ENCODE peak calls at places on chromosome 11, in seven cellular contexts. F is stimulated activated CD8-positive, alpha-beta memory T cell treated with anti-CD3 and anti-CD28 coated beads, Interleukin-12 subunit alpha, Interleukin-12 subunit beta, amount 100 ng/mL, for 4 hours; T is NCI-H460; H is M059J; Z is SJCRH30; V is endothelial cell; E is glutamatergic neuron. K is an unnamed sample.

GRCh38 chr11:134245434-134245833 is 7.7 kb downstream of the THYN1 start:
- DNase-seq in F (no peak), V (no peak), Z (no peak), T (no peak), E (no peak), H (no peak), K (no peak)

GRCh38 chr11:62444835-62445234 is 26.0 kb downstream of the SCGB1A1 start:
- DNase-seq in Z (no peak), V (no peak), E (no peak), T (no peak), H (no peak), F (no peak), K (no peak)

GRCh38 chr11:130050272-130050671 is 19.4 kb upstream of the APLP2 start:
- DNase-seq in H (peak; percentile 12), Z (peak; percentile 2), F (no peak), E (no peak), V (no peak), T (no peak), K (no peak)

GRCh38 chr11:12773591-12773990 is 99.4 kb downstream of the TEAD1 start:
- DNase-seq in Z (no peak), F (no peak), E (no peak), V (no peak), T (no peak), H (peak; percentile 61), K (no peak)

GRCh38 chr11:33976351-33977199 is 75.0 kb upstream of the CAPRIN1 start:
- DNase-seq in T (no peak), Z (no peak), F (no peak), E (no peak), H (no peak), V (no peak), K (no peak)

GRCh38 chr11:68852628-68853027 is 10.9 kb upstream of the CPT1A start:
- DNase-seq in H (no peak), E (no peak), F (no peak), Z (no peak), T (no peak), V (no peak), K (no peak)

GRCh38 chr11:26865703-26866102 is 128.2 kb upstream of the FIBIN start:
- DNase-seq in H (no peak), T (no peak), V (no peak), E (no peak), F (no peak), Z (no peak), K (no peak)

GRCh38 chr11:131242616-131243015 is 127.8 kb upstream of the NTM start:
- DNase-seq in H (no peak), E (no peak), F (no peak), V (no peak), T (no peak), Z (no peak), K (no peak)

GRCh38 chr11:68150029-68150428 is 28.8 kb upstream of the CHKA start:
- DNase-seq in E (no peak), T (no peak), H (peak; percentile 89), F (no peak), Z (peak; percentile 28), V (peak; percentile 48), K (peak; percentile 92)

GRCh38 chr11:33531743-33532181 is 168.9 kb downstream of the C11orf91 start:
- DNase-seq in T (no peak), H (peak; percentile 93), E (no peak), V (no peak), Z (no peak), F (no peak), K (no peak)

GRCh38 chr11:120748485-120748814 is 236.9 kb downstream of the GRIK4 start:
- DNase-seq in F (no peak), T (no peak), E (no peak), H (no peak), Z (no peak), V (no peak), K (no peak)

GRCh38 chr11:16166571-16166970 is 189.8 kb downstream of the SOX6 start:
- DNase-seq in E (no peak), F (no peak), T (no peak), H (no peak), Z (no peak), V (no peak), K (no peak)

GRCh38 chr11:1299621-1300020 is 9.8 kb downstream of the TOLLIP start:
- DNase-seq in E (peak; percentile 21), H (no peak), T (no peak), Z (no peak), V (no peak), F (no peak), K (no peak)

GRCh38 chr11:95132956-95133355 is 43.3 kb downstream of the ENDOD1 start:
- DNase-seq in E (no peak), H (peak; percentile 70), Z (peak; percentile 53), F (no peak), T (no peak), V (no peak), K (peak; percentile 46)

GRCh38 chr11:94769897-94770296 is 1.7 kb downstream of the AMOTL1 start:
- DNase-seq in V (no peak), H (no peak), F (no peak), E (no peak), Z (peak; percentile 38), T (no peak), K (peak; percentile 42)

GRCh38 chr11:15873501-15873900 is 482.8 kb downstream of the SOX6 start:
- DNase-seq in E (no peak), F (no peak), V (no peak), H (no peak), Z (no peak), T (no peak), K (no peak)

GRCh38 chr11:130068986-130069683 is 559 bp upstream of the APLP2 start:
- DNase-seq in F (no peak), E (peak; percentile 66), H (peak; percentile 92), Z (no peak), T (peak; percentile 65), V (peak; percentile 47), K (peak; percentile 97)

GRCh38 chr11:122656073-122656630 is 630 bp downstream of the UBASH3B start:
- DNase-seq in V (peak; percentile 65), H (peak; percentile 75), F (peak; percentile 50), E (peak; percentile 58), Z (no peak), T (peak; percentile 17), K (peak; percentile 65)

GRCh38 chr11:34639545-34639944 is 18.7 kb downstream of the EHF start:
- DNase-seq in V (no peak), H (peak; percentile 76), F (no peak), T (no peak), E (no peak), Z (no peak), K (peak; percentile 87)

GRCh38 chr11:101584129-101584515 is 315 bp upstream of the TRPC6 start:
- DNase-seq in T (no peak), V (no peak), E (no peak), H (no peak), Z (no peak), F (no peak), K (no peak)

GRCh38 chr11:78048561-78048960 is 15.1 kb upstream of the THRSP start:
- DNase-seq in V (no peak), F (no peak), E (no peak), H (no peak), Z (no peak), T (no peak), K (no peak)

GRCh38 chr11:95453616-95454118 is 222.7 kb upstream of the SESN3 start:
- DNase-seq in F (no peak), E (no peak), H (no peak), Z (peak; percentile 37), V (no peak), T (no peak), K (peak; percentile 46)

GRCh38 chr11:36092314-36093030 is 148.6 kb downstream of the LDLRAD3 start:
- DNase-seq in H (no peak), F (no peak), Z (no peak), V (no peak), E (no peak), T (no peak), K (no peak)

GRCh38 chr11:62555464-62556092 is 9.0 kb upstream of the AHNAK start:
- DNase-seq in Z (peak; percentile 48), H (peak; percentile 65), E (no peak), F (no peak), T (no peak), V (no peak), K (peak; percentile 50)

GRCh38 chr11:60705895-60706294 is 6.5 kb downstream of the MS4A8 start:
- DNase-seq in T (no peak), V (no peak), H (no peak), F (no peak), Z (no peak), E (no peak), K (no peak)

GRCh38 chr11:126997196-126997595 is 3.4 kb downstream of the KIRREL3 start:
- DNase-seq in E (no peak), Z (peak; percentile 43), H (peak; percentile 74), T (no peak), F (no peak), V (no peak), K (no peak)

GRCh38 chr11:118251858-118252652 is at the start of gene MPZL3:
- DNase-seq in Z (peak; percentile 64), T (peak; percentile 68), H (peak; percentile 91), E (peak; percentile 78), F (peak; percentile 58), V (peak; percentile 67), K (peak; percentile 99)

GRCh38 chr11:112004389-112004788 is 20.8 kb upstream of the DLAT start:
- DNase-seq in V (peak; percentile 53), T (no peak), H (no peak), F (no peak), E (peak; percentile 19), Z (peak; percentile 9), K (peak; percentile 30)